ENCODE peak calls at places on chromosomes 5 and 9, in five cellular contexts. One of them, this sample, is unnamed.

GRCh38 chr5:114450516-114450909 is 88.6 kb downstream of the KCNN2 start:
- DNase-seq in coronary artery: no peak
- DNase-seq in HFF-Myc: no peak
- DNase-seq in NCI-H1092 treated with DMSO at 0.1 percent for 48 hours: no peak
- DNase-seq in T-cell: no peak
- DNase-seq in this sample: no peak

GRCh38 chr9:104826109-104826775 is 62.3 kb downstream of the NIPSNAP3B start:
- DNase-seq in NCI-H1092 treated with DMSO at 0.1 percent for 48 hours: no peak
- DNase-seq in T-cell: no peak
- DNase-seq in coronary artery: no peak
- DNase-seq in HFF-Myc: no peak
- DNase-seq in this sample: no peak

GRCh38 chr9:101414839-101415238 is 16.2 kb downstream of the ZNF189 start:
- DNase-seq in T-cell: no peak
- DNase-seq in NCI-H1092 treated with DMSO at 0.1 percent for 48 hours: no peak
- DNase-seq in HFF-Myc: no peak
- DNase-seq in coronary artery: no peak
- DNase-seq in this sample: no peak

GRCh38 chr5:171437286-171437821 is 17.9 kb downstream of the FGF18 start:
- DNase-seq in coronary artery: no peak
- DNase-seq in T-cell: no peak
- DNase-seq in NCI-H1092 treated with DMSO at 0.1 percent for 48 hours: no peak
- DNase-seq in HFF-Myc: no peak
- DNase-seq in this sample: no peak

GRCh38 chr5:82730862-82731261 is 346.3 kb downstream of the TMEM167A start:
- DNase-seq in T-cell: no peak
- DNase-seq in coronary artery: no peak
- DNase-seq in NCI-H1092 treated with DMSO at 0.1 percent for 48 hours: no peak
- DNase-seq in HFF-Myc: no peak
- DNase-seq in this sample: no peak

GRCh38 chr5:760363-761205 is 23.9 kb downstream of the ZDHHC11B start:
- DNase-seq in coronary artery: peak
- DNase-seq in NCI-H1092 treated with DMSO at 0.1 percent for 48 hours: no peak
- DNase-seq in T-cell: no peak
- DNase-seq in HFF-Myc: no peak
- DNase-seq in this sample: no peak

GRCh38 chr5:3024126-3024525 is 272.6 kb upstream of the IRX2 start:
- DNase-seq in HFF-Myc: no peak
- DNase-seq in NCI-H1092 treated with DMSO at 0.1 percent for 48 hours: no peak
- DNase-seq in coronary artery: no peak
- DNase-seq in T-cell: no peak
- DNase-seq in this sample: no peak

GRCh38 chr5:135944967-135945560 is 9.7 kb downstream of the LECT2 start:
- DNase-seq in HFF-Myc: peak
- DNase-seq in NCI-H1092 treated with DMSO at 0.1 percent for 48 hours: peak
- DNase-seq in T-cell: no peak
- DNase-seq in coronary artery: no peak
- DNase-seq in this sample: no peak